ENCODE peak calls at places on chromosomes 6 and 20, in five cellular contexts. F is AG04450, V is right lobe of liver, M is brain microvascular endothelial cell, L is fibroblast of lung. K is an unnamed sample. For H3K27me3, the result is how much of the 10 kb centered on the place peaks cover.

GRCh38 chr20:17568045-17568788 is 1.7 kb upstream of the DSTN start:
- DNase-seq in L (no peak), F (no peak), M (no peak), V (no peak), K (no peak)

GRCh38 chr20:38181207-38181693 is 16.2 kb upstream of the TGM2 start:
- DNase-seq in M (no peak), V (no peak), L (no peak), F (no peak), K (no peak)

GRCh38 chr20:50776122-50776795 is 18.6 kb upstream of the BCAS4 start:
- DNase-seq in F (no peak), L (no peak), V (peak), M (no peak), K (no peak)

GRCh38 chr20:61589055-61589385 is 337.0 kb downstream of the CDH4 start:
- DNase-seq in L (peak), F (peak), V (no peak), M (no peak), K (peak)

GRCh38 chr6:113843500-113844068 is 13.6 kb upstream of the MARCKS start:
- DNase-seq in F (no peak), M (no peak), L (no peak), V (no peak), K (no peak)

GRCh38 chr6:53896237-53896636 is 101.4 kb downstream of the LRRC1 start:
- DNase-seq in F (no peak), M (no peak), V (no peak), L (no peak), K (no peak)

GRCh38 chr20:60138263-60139127 is 180.3 kb downstream of the CDH26 start:
- DNase-seq in F (no peak), L (peak), M (peak), V (peak), K (no peak)

GRCh38 chr6:2876210-2877056 is 26.7 kb downstream of the SERPINB9 start:
- DNase-seq in L (peak), V (peak), F (peak), M (peak), K (peak)

GRCh38 chr6:88989215-88989614 is 25.8 kb upstream of the RNGTT start:
- DNase-seq in M (peak), L (peak), V (no peak), F (no peak), K (no peak)

GRCh38 chr6:30263734-30264133 is 50.5 kb upstream of the TRIM26 start:
- DNase-seq in F (no peak), L (peak), M (peak), V (no peak), K (no peak)

GRCh38 chr6:119314894-119315272 is 34.7 kb downstream of the MAN1A1 start:
- DNase-seq in L (no peak), M (no peak), F (no peak), V (no peak), K (no peak)

GRCh38 chr6:106692112-106692822 is 62.9 kb downstream of the QRSL1 start:
- DNase-seq in V (peak), F (no peak), M (peak), L (peak), K (peak)

GRCh38 chr6:71079707-71080106 is 122.8 kb upstream of the B3GAT2 start:
- DNase-seq in L (peak), M (no peak), V (no peak), F (no peak), K (no peak)

GRCh38 chr20:45340951-45341350 is 7.3 kb downstream of the SDC4 start:
- DNase-seq in L (no peak), M (no peak), F (no peak), V (no peak), K (no peak)

GRCh38 chr6:31178143-31179041 is 7.9 kb upstream of the POU5F1 start:
- DNase-seq in F (no peak), L (no peak), V (no peak), M (no peak), K (no peak)

GRCh38 chr6:47094351-47094925 is 52.3 kb upstream of the ADGRF1 start:
- DNase-seq in V (no peak), L (no peak), M (no peak), F (no peak), K (no peak)

GRCh38 chr6:153670403-153671026 is 368.5 kb upstream of the OPRM1 start:
- DNase-seq in F (no peak), M (no peak), V (no peak), L (no peak), K (no peak)

GRCh38 chr20:44217342-44218092 is 6.9 kb upstream of the OSER1 start:
- DNase-seq in V (peak), F (peak), L (peak), M (peak), K (no peak)

GRCh38 chr6:5438882-5439584 is 177.7 kb downstream of the FARS2 start:
- DNase-seq in F (no peak), M (no peak), V (no peak), L (no peak), K (no peak)

GRCh38 chr6:157364705-157365104 is 16.3 kb upstream of the ZDHHC14 start:
- DNase-seq in F (no peak), L (peak), V (no peak), M (no peak), K (no peak)

GRCh38 chr6:5706094-5707033 is 300.4 kb downstream of the NRN1 start:
- DNase-seq in F (no peak), M (no peak), V (no peak), L (peak), K (no peak)

GRCh38 chr6:45514454-45514853 is 136.7 kb upstream of the SUPT3H start:
- DNase-seq in F (no peak), V (no peak), M (peak), L (no peak), K (peak)

GRCh38 chr6:107386340-107386739 is 73.0 kb downstream of the PDSS2 start:
- DNase-seq in L (peak), V (no peak), F (no peak), M (peak), K (no peak)

GRCh38 chr6:100393493-100393892 is 71.2 kb downstream of the SIM1 start:
- DNase-seq in L (no peak), V (no peak), M (no peak), F (no peak), K (no peak)

GRCh38 chr20:57977588-57977987 is 250.9 kb downstream of the ANKRD60 start:
- DNase-seq in V (no peak), F (no peak), M (no peak), L (no peak), K (no peak)

GRCh38 chr6:96196633-96197032 is 180.9 kb downstream of the FUT9 start:
- DNase-seq in M (no peak), L (no peak), V (no peak), F (no peak), K (no peak)

GRCh38 chr20:10978713-10979112 is 304.9 kb upstream of the JAG1 start:
- DNase-seq in F (no peak), V (no peak), M (no peak), L (no peak), K (no peak)

GRCh38 chr6:160766657-160767018 is 64.6 kb downstream of the PLG start:
- DNase-seq in F (no peak), M (no peak), V (no peak), L (no peak), K (no peak)
- H3K4me3 ChIP-seq in F (no peak), M (no peak), V (peak), L (no peak), K (peak)

GRCh38 chr20:6265204-6265904 is 142.5 kb upstream of the FERMT1 start:
- DNase-seq in F (peak), L (peak), V (no peak), M (peak), K (peak)
- TF ChIP-seq CTCF in F (peak), L (peak), V (peak), M (peak), K (peak)

GRCh38 chr6:111890981-111891380 is 17.7 kb upstream of the FYN start:
- DNase-seq in V (no peak), L (no peak), M (no peak), F (no peak), K (no peak)
- H3K27me3 ChIP-seq in V (under half), L (under half), M (under half), F (under half), K (under half)

GRCh38 chr20:4453369-4453768 is 268.3 kb upstream of the PRND start:
- DNase-seq in L (peak), M (no peak), V (no peak), F (no peak), K (no peak)

GRCh38 chr20:4445331-4445730 is 276.4 kb upstream of the PRND start:
- DNase-seq in M (no peak), F (no peak), L (no peak), V (no peak), K (no peak)

GRCh38 chr20:4451487-4451886 is 270.2 kb upstream of the PRND start:
- DNase-seq in F (no peak), L (peak), M (no peak), V (no peak), K (no peak)

GRCh38 chr20:4445780-4446179 is 275.9 kb upstream of the PRND start:
- DNase-seq in V (no peak), M (no peak), F (no peak), L (no peak), K (no peak)

DNA sequence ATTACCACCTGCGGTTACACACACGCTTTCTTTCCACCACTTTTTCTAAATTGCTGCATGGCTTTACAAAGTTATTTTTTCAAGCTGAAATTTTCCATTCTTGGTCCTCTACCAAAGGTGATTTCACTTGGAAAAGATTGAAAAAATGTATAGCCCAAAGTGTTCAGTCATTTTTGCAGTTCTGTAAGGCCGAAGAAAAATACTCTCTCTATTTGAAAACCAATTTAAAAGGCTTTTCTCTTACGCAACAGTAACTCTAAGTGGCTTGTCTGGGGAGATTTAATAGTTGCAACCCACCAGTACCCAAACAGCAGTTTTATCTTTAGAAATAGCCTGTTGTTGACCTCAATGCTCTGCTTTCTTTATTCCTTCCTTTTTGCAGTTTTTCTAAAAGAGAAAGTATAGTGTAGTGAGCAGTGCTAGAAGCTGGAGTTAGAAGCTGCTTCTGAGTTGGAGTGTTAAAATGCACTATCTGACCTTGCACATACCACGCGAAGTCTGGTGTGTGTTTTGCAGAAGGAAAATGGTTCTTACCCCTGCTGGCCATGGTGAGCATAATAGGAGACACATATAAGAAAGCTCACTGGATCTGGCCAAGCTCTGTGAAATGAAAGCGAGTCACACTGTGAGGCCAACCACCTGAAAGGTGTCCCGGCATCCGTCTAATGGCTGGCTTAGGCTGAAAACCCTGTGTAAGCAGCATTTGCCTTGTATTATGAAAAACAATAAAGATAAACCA is 271.6 kb upstream of the PRND start:
- DNase-seq in L (peak), V (no peak), F (no peak), M (peak), K (no peak)
- H3K4me3 ChIP-seq in L (no peak), V (no peak), F (no peak), M (no peak), K (no peak)

DNA sequence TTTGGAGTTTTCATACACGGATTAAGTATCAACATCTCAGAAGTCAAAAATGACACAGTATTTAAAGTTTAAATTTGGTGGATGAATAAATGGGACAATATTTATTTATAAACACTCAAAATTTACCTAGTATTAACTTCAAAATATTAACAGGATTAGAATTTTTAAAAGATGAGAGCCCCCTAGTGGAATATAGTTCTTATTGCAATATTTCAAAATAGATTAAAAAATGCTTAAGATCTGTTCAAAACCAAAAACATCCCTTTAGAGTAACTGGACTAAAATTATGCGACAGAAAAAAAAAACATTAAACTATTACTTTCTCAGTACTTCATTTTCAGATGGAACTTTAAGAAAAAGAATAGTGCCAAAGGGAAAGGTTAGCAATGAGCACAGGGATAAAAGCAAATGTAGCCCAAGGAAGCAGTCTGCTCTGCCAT is 56.6 kb downstream of the SNX14 start:
- DNase-seq in M (no peak), V (no peak), F (no peak), L (peak), K (no peak)
- TF ChIP-seq CTCF in M (no peak), V (peak), F (peak), L (peak), K (peak)

DNA sequence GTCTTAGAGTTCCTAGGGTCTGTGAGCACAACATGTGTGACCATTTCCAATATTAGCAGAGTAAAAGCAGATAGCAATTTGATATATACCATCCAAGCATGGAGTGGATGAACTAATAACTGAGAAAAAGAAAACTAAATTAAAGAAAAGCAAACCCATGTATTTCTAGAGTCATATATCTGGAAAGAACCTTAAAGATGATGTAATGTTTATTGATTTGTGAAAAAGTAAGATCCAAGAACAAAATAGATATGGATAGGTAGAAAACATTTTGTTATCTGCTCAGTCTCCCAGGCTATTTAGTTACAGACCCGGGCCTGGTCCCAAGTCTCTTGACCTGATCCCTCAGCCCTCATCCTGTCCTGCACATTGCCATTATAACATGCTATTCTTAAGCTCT is 526.8 kb downstream of the EPM2A start:
- DNase-seq in M (no peak), L (no peak), F (no peak), V (no peak), K (no peak)
- H3K27me3 ChIP-seq in M (under half), L (under half), F (under half), V (under half), K (under half)

DNA sequence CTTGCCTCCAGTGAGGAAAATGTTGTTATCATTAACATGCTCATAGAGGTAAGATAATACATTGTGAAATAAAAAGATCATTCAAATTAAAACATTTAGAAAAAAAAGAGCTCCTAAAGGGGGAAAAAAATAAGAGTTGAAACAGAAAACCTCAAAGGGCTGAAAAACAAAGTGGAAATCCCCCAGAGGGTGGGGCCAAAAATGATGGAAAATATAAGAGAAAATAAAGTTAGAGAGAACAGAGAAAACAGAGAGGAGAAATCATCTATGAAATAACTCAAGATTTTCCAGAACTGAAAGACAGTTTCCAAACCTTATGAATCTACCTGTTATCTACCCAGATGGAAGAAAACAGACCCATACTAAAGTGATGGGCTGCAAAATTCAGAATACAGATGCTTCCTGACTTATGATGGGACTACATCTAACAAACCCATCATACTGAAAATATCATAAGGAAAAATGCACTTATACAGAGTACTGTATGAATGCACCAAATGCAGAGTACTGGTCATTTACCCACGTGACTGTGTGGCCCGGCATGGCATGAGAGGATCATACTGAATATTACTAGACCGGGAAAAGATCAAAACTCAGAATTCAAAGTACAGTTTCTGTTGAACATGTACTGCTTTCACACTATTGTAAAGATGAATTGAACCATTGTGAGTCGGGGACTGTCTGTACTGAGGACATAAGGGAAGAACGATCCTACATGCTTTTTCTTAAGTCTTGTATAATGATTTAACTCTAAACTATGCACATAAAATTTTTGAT is 4.0 kb downstream of the ZBTB24 start:
- DNase-seq in V (no peak), M (no peak), L (no peak), F (no peak), K (no peak)
- H3K4me3 ChIP-seq in V (no peak), M (no peak), L (peak), F (peak), K (no peak)

GRCh38 chr6:1856381-1856780 is 246.7 kb downstream of the FOXC1 start:
- DNase-seq in M (peak), V (no peak), L (peak), F (no peak), K (peak)
- TF ChIP-seq CTCF in M (no peak), V (no peak), L (no peak), F (no peak), K (peak)

K was measured in kidney epithelial cell.